ENCODE peak calls at places on chromosomes 6 and 20, in seven cellular contexts. W, C, X, Y, J, T and S are unnamed samples.

GRCh38 chr20:7291319-7291943 is 523.9 kb downstream of the BMP2 start:
- DNase-seq in W (no peak), C (no peak), X (no peak), Y (no peak), J (no peak), T (no peak), S (no peak)

GRCh38 chr6:47047479-47048411 is 5.6 kb upstream of the ADGRF1 start:
- DNase-seq in W (peak; percentile 82), C (no peak), X (peak; percentile 77), Y (peak; percentile 75), J (no peak), T (peak; percentile 97), S (peak; percentile 41)

GRCh38 chr6:90284236-90284744 is 12.4 kb downstream of the BACH2 start:
- DNase-seq in W (no peak), C (no peak), X (no peak), Y (peak; percentile 91), J (no peak), T (peak; percentile 90), S (peak; percentile 92)

GRCh38 chr6:150033197-150033771 is 8.0 kb upstream of the RAET1L start:
- DNase-seq in W (no peak), C (no peak), X (no peak), Y (peak; percentile 12), J (no peak), T (no peak), S (no peak)

GRCh38 chr6:107101661-107102413 is 13.5 kb downstream of the BEND3 start:
- DNase-seq in W (no peak), C (no peak), X (peak; percentile 42), Y (no peak), J (no peak), T (no peak), S (no peak)

GRCh38 chr20:58892126-58892931 is 39.8 kb downstream of the GNAS start:
- DNase-seq in W (peak; percentile 93), C (peak; percentile 29), X (peak; percentile 84), Y (peak; percentile 39), J (peak; percentile 74), T (peak; percentile 66), S (peak; percentile 75)

GRCh38 chr20:62920039-62920645 is 6.2 kb downstream of the DIDO1 start:
- DNase-seq in W (peak; percentile 2), C (no peak), X (no peak), Y (no peak), J (no peak), T (no peak), S (no peak)

GRCh38 chr6:79334674-79335073 is 100.2 kb upstream of the HMGN3 start:
- DNase-seq in W (no peak), C (no peak), X (no peak), Y (peak; percentile 50), J (no peak), T (no peak), S (no peak)

GRCh38 chr6:152050451-152051195 is 243.1 kb downstream of the ESR1 start:
- DNase-seq in W (no peak), C (no peak), X (no peak), Y (no peak), J (no peak), T (no peak), S (no peak)

GRCh38 chr6:127516676-127517273 is 2.4 kb downstream of the MTCL3 start:
- DNase-seq in W (peak; percentile 71), C (no peak), X (peak; percentile 50), Y (peak; percentile 40), J (peak; percentile 45), T (peak; percentile 56), S (peak; percentile 55)

GRCh38 chr6:42428326-42429041 is 23.2 kb downstream of the TRERF1 start:
- DNase-seq in W (no peak), C (no peak), X (no peak), Y (no peak), J (no peak), T (no peak), S (no peak)

GRCh38 chr6:27892596-27893058 is 19.6 kb downstream of the OR2B2 start:
- DNase-seq in W (no peak), C (no peak), X (no peak), Y (no peak), J (no peak), T (peak; percentile 26), S (no peak)

GRCh38 chr6:109182590-109182989 is 87.3 kb downstream of the CEP57L1 start:
- DNase-seq in W (no peak), C (no peak), X (no peak), Y (no peak), J (no peak), T (no peak), S (no peak)

GRCh38 chr6:17470209-17470952 is 77.0 kb downstream of the CAP2 start:
- DNase-seq in W (no peak), C (no peak), X (no peak), Y (no peak), J (no peak), T (no peak), S (no peak)

GRCh38 chr6:25942561-25943147 is 12.2 kb upstream of the SLC17A2 start:
- DNase-seq in W (no peak), C (no peak), X (peak; percentile 62), Y (peak; percentile 35), J (no peak), T (peak; percentile 68), S (peak; percentile 32)

GRCh38 chr6:35592178-35592577 is 79.5 kb upstream of the TULP1 start:
- DNase-seq in W (no peak), C (no peak), X (no peak), Y (no peak), J (no peak), T (no peak), S (no peak)
- H3K27ac ChIP-seq in W (no peak overlapping the region), C (peak overlapping the region; percentile 82), X (no peak overlapping the region), Y (no peak overlapping the region), J (no peak overlapping the region), T (no peak overlapping the region), S (no peak overlapping the region)

GRCh38 chr6:129434091-129434490 is 275.9 kb downstream of the ARHGAP18 start:
- DNase-seq in W (no peak), C (no peak), X (no peak), Y (no peak), J (no peak), T (no peak), S (no peak)

GRCh38 chr6:129429953-129430352 is 280.0 kb downstream of the ARHGAP18 start:
- DNase-seq in W (no peak), C (no peak), X (no peak), Y (no peak), J (no peak), T (no peak), S (no peak)

DNA sequence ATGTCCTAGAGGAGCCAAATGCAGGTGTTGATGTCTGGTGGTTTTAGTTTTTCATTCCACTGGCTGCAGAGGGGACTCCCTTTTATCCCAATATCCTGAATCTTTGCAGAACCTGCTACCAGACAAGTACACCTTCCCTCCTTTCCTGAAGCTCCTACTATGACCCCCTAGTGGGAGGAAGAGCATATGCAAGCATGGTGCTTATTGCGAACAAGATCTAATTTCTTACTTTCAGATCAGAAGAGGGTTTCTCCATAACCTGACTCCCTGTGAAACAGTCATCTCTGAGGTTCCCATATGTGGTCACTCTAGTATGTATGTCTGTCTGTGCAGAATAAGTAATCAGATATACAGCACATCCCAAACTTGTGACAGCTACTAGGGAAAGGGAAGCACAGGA is 277.2 kb downstream of the ARHGAP18 start:
- DNase-seq in W (no peak), C (no peak), X (no peak), Y (peak; percentile 9), J (no peak), T (peak; percentile 31), S (peak; percentile 24)
- TF ChIP-seq CTCF in W (peak; percentile 32), C (no peak), X (peak; percentile 50), Y (peak; percentile 54), J (no peak), T (peak; percentile 60), S (no peak)

GRCh38 chr20:32204485-32205115 is 2.9 kb downstream of the PLAGL2 start:
- DNase-seq in W (no peak), C (no peak), X (no peak), Y (no peak), J (no peak), T (peak; percentile 18), S (no peak)

GRCh38 chr20:32203556-32204484 is 3.7 kb downstream of the PLAGL2 start:
- DNase-seq in W (peak; percentile 40), C (no peak), X (no peak), Y (peak; percentile 93), J (no peak), T (no peak), S (peak; percentile 82)

GRCh38 chr20:32199006-32199405 is 8.5 kb downstream of the PLAGL2 start:
- DNase-seq in W (no peak), C (no peak), X (no peak), Y (no peak), J (no peak), T (no peak), S (no peak)

GRCh38 chr20:32201977-32202363 is 5.6 kb downstream of the PLAGL2 start:
- DNase-seq in W (no peak), C (no peak), X (no peak), Y (peak; percentile 72), J (no peak), T (no peak), S (no peak)

GRCh38 chr20:32201296-32201976 is 6.1 kb downstream of the PLAGL2 start:
- DNase-seq in W (no peak), C (no peak), X (no peak), Y (peak; percentile 63), J (no peak), T (no peak), S (no peak)
- H3K27ac ChIP-seq in W (no peak overlapping the region), C (peak overlapping the region; percentile 27), X (no peak overlapping the region), Y (peak overlapping the region; percentile 97), J (no peak overlapping the region), T (no peak overlapping the region), S (peak overlapping the region; percentile 14)

DNA sequence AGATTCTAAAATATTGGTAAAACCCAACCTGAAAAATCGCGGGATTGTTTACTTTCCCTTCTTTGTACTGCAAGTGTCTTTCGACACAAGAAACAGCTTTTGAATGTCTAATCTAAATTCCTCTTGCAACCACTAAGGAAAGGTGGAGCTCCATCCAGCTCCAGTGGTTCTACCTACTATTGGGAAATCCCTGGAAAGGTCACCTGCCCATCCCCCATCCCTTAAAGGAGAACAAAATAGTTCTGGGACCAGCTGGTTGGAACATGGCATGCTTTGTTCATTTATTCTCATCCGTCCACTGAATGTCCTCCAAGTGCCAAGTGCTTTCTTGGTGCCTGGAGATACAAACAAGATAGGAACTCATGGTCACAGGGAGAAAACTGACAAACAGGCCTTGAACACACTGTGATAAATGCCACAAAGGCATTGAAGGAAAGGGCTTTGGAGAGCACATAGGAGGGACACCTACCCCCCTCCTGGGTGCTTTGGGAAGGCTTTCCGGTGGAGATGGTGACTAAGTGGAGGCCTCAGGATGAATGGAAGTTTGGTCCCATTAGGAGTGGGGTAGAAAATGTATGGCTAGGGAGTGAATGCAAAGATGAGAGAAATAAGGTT is 2.3 kb upstream of the CITED2 start:
- DNase-seq in W (no peak), C (no peak), X (no peak), Y (peak; percentile 58), J (no peak), T (peak; percentile 53), S (peak; percentile 50)
- TF ChIP-seq CTCF in W (no peak), C (peak; percentile 20), X (no peak), Y (peak; percentile 19), J (no peak), T (no peak), S (peak; percentile 33)

GRCh38 chr6:157840261-157840660 is 17.2 kb downstream of the SNX9 start:
- DNase-seq in W (no peak), C (no peak), X (no peak), Y (no peak), J (no peak), T (no peak), S (no peak)
- H3K27ac ChIP-seq in W (no peak overlapping the region), C (no peak overlapping the region), X (no peak overlapping the region), Y (peak overlapping the region; percentile 93), J (no peak overlapping the region), T (peak overlapping the region; percentile 76), S (peak overlapping the region; percentile 18)